ENCODE peak calls at places on chromosomes 6 and 20, in ten cellular contexts. One of them, this sample, is unnamed.

GRCh38 chr20:37329481-37330165 is 16.3 kb upstream of the SRC start:
- DNase-seq in CD8-positive, alpha-beta T cell: no peak
- DNase-seq in T-helper 1 cell: no peak
- DNase-seq in activated CD4-positive, CD25-positive, alpha-beta regulatory T cell: no peak
- DNase-seq in activated T-cell treated with anti-CD3 and anti-CD28 coated beads, Interleukin-2, amount 50 U/mL, for 4 hours: no peak
- DNase-seq in effector memory CD8-positive, alpha-beta T cell: no peak
- DNase-seq in HTR-8/SVneo: no peak
- DNase-seq in frontal cortex: no peak
- DNase-seq in psoas muscle: no peak
- DNase-seq in NCI-H1092 treated with DMSO at 0.1 percent for 48 hours: no peak
- DNase-seq in this sample: no peak

GRCh38 chr6:90194371-90194841 is 102.2 kb downstream of the BACH2 start:
- DNase-seq in frontal cortex: no peak
- DNase-seq in NCI-H1092 treated with DMSO at 0.1 percent for 48 hours: no peak
- DNase-seq in CD8-positive, alpha-beta T cell: no peak
- DNase-seq in psoas muscle: no peak
- DNase-seq in effector memory CD8-positive, alpha-beta T cell: no peak
- DNase-seq in activated T-cell treated with anti-CD3 and anti-CD28 coated beads, Interleukin-2, amount 50 U/mL, for 4 hours: no peak
- DNase-seq in activated CD4-positive, CD25-positive, alpha-beta regulatory T cell: no peak
- DNase-seq in HTR-8/SVneo: no peak
- DNase-seq in T-helper 1 cell: no peak
- DNase-seq in this sample: no peak

GRCh38 chr6:139336488-139336887 is 38.0 kb downstream of the CITED2 start:
- DNase-seq in T-helper 1 cell: no peak
- DNase-seq in psoas muscle: peak
- DNase-seq in NCI-H1092 treated with DMSO at 0.1 percent for 48 hours: peak
- DNase-seq in HTR-8/SVneo: no peak
- DNase-seq in CD8-positive, alpha-beta T cell: no peak
- DNase-seq in frontal cortex: no peak
- DNase-seq in activated CD4-positive, CD25-positive, alpha-beta regulatory T cell: no peak
- DNase-seq in effector memory CD8-positive, alpha-beta T cell: no peak
- DNase-seq in activated T-cell treated with anti-CD3 and anti-CD28 coated beads, Interleukin-2, amount 50 U/mL, for 4 hours: no peak
- DNase-seq in this sample: peak

GRCh38 chr6:168485804-168486203 is 44.8 kb downstream of the SMOC2 start:
- DNase-seq in psoas muscle: no peak
- DNase-seq in activated CD4-positive, CD25-positive, alpha-beta regulatory T cell: no peak
- DNase-seq in activated T-cell treated with anti-CD3 and anti-CD28 coated beads, Interleukin-2, amount 50 U/mL, for 4 hours: no peak
- DNase-seq in T-helper 1 cell: no peak
- DNase-seq in CD8-positive, alpha-beta T cell: no peak
- DNase-seq in effector memory CD8-positive, alpha-beta T cell: no peak
- DNase-seq in HTR-8/SVneo: no peak
- DNase-seq in frontal cortex: no peak
- DNase-seq in NCI-H1092 treated with DMSO at 0.1 percent for 48 hours: no peak
- DNase-seq in this sample: no peak

GRCh38 chr6:29831776-29832175 is 4.2 kb downstream of the HLA-G start:
- DNase-seq in NCI-H1092 treated with DMSO at 0.1 percent for 48 hours: no peak
- DNase-seq in activated CD4-positive, CD25-positive, alpha-beta regulatory T cell: no peak
- DNase-seq in activated T-cell treated with anti-CD3 and anti-CD28 coated beads, Interleukin-2, amount 50 U/mL, for 4 hours: no peak
- DNase-seq in psoas muscle: no peak
- DNase-seq in HTR-8/SVneo: no peak
- DNase-seq in frontal cortex: no peak
- DNase-seq in effector memory CD8-positive, alpha-beta T cell: no peak
- DNase-seq in CD8-positive, alpha-beta T cell: no peak
- DNase-seq in T-helper 1 cell: no peak
- DNase-seq in this sample: no peak

GRCh38 chr20:50774515-50774914 is 20.3 kb upstream of the BCAS4 start:
- DNase-seq in NCI-H1092 treated with DMSO at 0.1 percent for 48 hours: no peak
- DNase-seq in psoas muscle: no peak
- DNase-seq in CD8-positive, alpha-beta T cell: no peak
- DNase-seq in T-helper 1 cell: no peak
- DNase-seq in activated CD4-positive, CD25-positive, alpha-beta regulatory T cell: no peak
- DNase-seq in effector memory CD8-positive, alpha-beta T cell: no peak
- DNase-seq in activated T-cell treated with anti-CD3 and anti-CD28 coated beads, Interleukin-2, amount 50 U/mL, for 4 hours: no peak
- DNase-seq in HTR-8/SVneo: no peak
- DNase-seq in frontal cortex: no peak
- DNase-seq in this sample: no peak

GRCh38 chr6:150631982-150632642 is 32.4 kb downstream of the PLEKHG1 start:
- DNase-seq in T-helper 1 cell: no peak
- DNase-seq in NCI-H1092 treated with DMSO at 0.1 percent for 48 hours: no peak
- DNase-seq in effector memory CD8-positive, alpha-beta T cell: no peak
- DNase-seq in psoas muscle: no peak
- DNase-seq in frontal cortex: no peak
- DNase-seq in CD8-positive, alpha-beta T cell: no peak
- DNase-seq in activated T-cell treated with anti-CD3 and anti-CD28 coated beads, Interleukin-2, amount 50 U/mL, for 4 hours: no peak
- DNase-seq in HTR-8/SVneo: no peak
- DNase-seq in activated CD4-positive, CD25-positive, alpha-beta regulatory T cell: no peak
- DNase-seq in this sample: no peak

GRCh38 chr20:10861086-10861485 is 187.3 kb upstream of the JAG1 start:
- DNase-seq in activated T-cell treated with anti-CD3 and anti-CD28 coated beads, Interleukin-2, amount 50 U/mL, for 4 hours: no peak
- DNase-seq in T-helper 1 cell: no peak
- DNase-seq in effector memory CD8-positive, alpha-beta T cell: no peak
- DNase-seq in psoas muscle: no peak
- DNase-seq in CD8-positive, alpha-beta T cell: no peak
- DNase-seq in HTR-8/SVneo: no peak
- DNase-seq in activated CD4-positive, CD25-positive, alpha-beta regulatory T cell: no peak
- DNase-seq in frontal cortex: no peak
- DNase-seq in NCI-H1092 treated with DMSO at 0.1 percent for 48 hours: no peak
- DNase-seq in this sample: no peak

GRCh38 chr6:131443514-131443913 is 129.5 kb upstream of the ARG1 start:
- DNase-seq in HTR-8/SVneo: no peak
- DNase-seq in activated T-cell treated with anti-CD3 and anti-CD28 coated beads, Interleukin-2, amount 50 U/mL, for 4 hours: no peak
- DNase-seq in NCI-H1092 treated with DMSO at 0.1 percent for 48 hours: no peak
- DNase-seq in CD8-positive, alpha-beta T cell: peak
- DNase-seq in T-helper 1 cell: no peak
- DNase-seq in effector memory CD8-positive, alpha-beta T cell: no peak
- DNase-seq in frontal cortex: no peak
- DNase-seq in psoas muscle: no peak
- DNase-seq in activated CD4-positive, CD25-positive, alpha-beta regulatory T cell: no peak
- DNase-seq in this sample: no peak

GRCh38 chr6:139490482-139490881 is 116.0 kb upstream of the CITED2 start:
- DNase-seq in effector memory CD8-positive, alpha-beta T cell: peak
- DNase-seq in activated T-cell treated with anti-CD3 and anti-CD28 coated beads, Interleukin-2, amount 50 U/mL, for 4 hours: no peak
- DNase-seq in frontal cortex: no peak
- DNase-seq in activated CD4-positive, CD25-positive, alpha-beta regulatory T cell: no peak
- DNase-seq in CD8-positive, alpha-beta T cell: no peak
- DNase-seq in T-helper 1 cell: peak
- DNase-seq in HTR-8/SVneo: no peak
- DNase-seq in psoas muscle: no peak
- DNase-seq in NCI-H1092 treated with DMSO at 0.1 percent for 48 hours: no peak
- DNase-seq in this sample: peak

GRCh38 chr20:44219287-44219686 is 8.7 kb upstream of the OSER1 start:
- DNase-seq in T-helper 1 cell: no peak
- DNase-seq in HTR-8/SVneo: no peak
- DNase-seq in frontal cortex: no peak
- DNase-seq in psoas muscle: no peak
- DNase-seq in activated T-cell treated with anti-CD3 and anti-CD28 coated beads, Interleukin-2, amount 50 U/mL, for 4 hours: no peak
- DNase-seq in CD8-positive, alpha-beta T cell: peak
- DNase-seq in effector memory CD8-positive, alpha-beta T cell: no peak
- DNase-seq in activated CD4-positive, CD25-positive, alpha-beta regulatory T cell: no peak
- DNase-seq in NCI-H1092 treated with DMSO at 0.1 percent for 48 hours: no peak
- DNase-seq in this sample: no peak

GRCh38 chr6:53119772-53120409 is 28.8 kb downstream of the GCM1 start:
- DNase-seq in effector memory CD8-positive, alpha-beta T cell: no peak
- DNase-seq in HTR-8/SVneo: peak
- DNase-seq in psoas muscle: no peak
- DNase-seq in T-helper 1 cell: no peak
- DNase-seq in frontal cortex: no peak
- DNase-seq in NCI-H1092 treated with DMSO at 0.1 percent for 48 hours: peak
- DNase-seq in activated T-cell treated with anti-CD3 and anti-CD28 coated beads, Interleukin-2, amount 50 U/mL, for 4 hours: no peak
- DNase-seq in activated CD4-positive, CD25-positive, alpha-beta regulatory T cell: no peak
- DNase-seq in CD8-positive, alpha-beta T cell: no peak
- DNase-seq in this sample: peak

GRCh38 chr6:3844097-3844463 is 5.1 kb upstream of the FAM50B start:
- DNase-seq in T-helper 1 cell: no peak
- DNase-seq in effector memory CD8-positive, alpha-beta T cell: no peak
- DNase-seq in NCI-H1092 treated with DMSO at 0.1 percent for 48 hours: no peak
- DNase-seq in CD8-positive, alpha-beta T cell: no peak
- DNase-seq in activated T-cell treated with anti-CD3 and anti-CD28 coated beads, Interleukin-2, amount 50 U/mL, for 4 hours: no peak
- DNase-seq in frontal cortex: no peak
- DNase-seq in activated CD4-positive, CD25-positive, alpha-beta regulatory T cell: no peak
- DNase-seq in psoas muscle: no peak
- DNase-seq in HTR-8/SVneo: no peak
- DNase-seq in this sample: no peak

GRCh38 chr6:30163090-30163917 is at the start of gene TRIM15:
- DNase-seq in T-helper 1 cell: no peak
- DNase-seq in NCI-H1092 treated with DMSO at 0.1 percent for 48 hours: no peak
- DNase-seq in CD8-positive, alpha-beta T cell: no peak
- DNase-seq in HTR-8/SVneo: no peak
- DNase-seq in effector memory CD8-positive, alpha-beta T cell: no peak
- DNase-seq in frontal cortex: no peak
- DNase-seq in activated T-cell treated with anti-CD3 and anti-CD28 coated beads, Interleukin-2, amount 50 U/mL, for 4 hours: peak
- DNase-seq in psoas muscle: no peak
- DNase-seq in activated CD4-positive, CD25-positive, alpha-beta regulatory T cell: peak
- DNase-seq in this sample: no peak

GRCh38 chr6:4291453-4292403 is 156.4 kb upstream of the ECI2 start:
- DNase-seq in activated T-cell treated with anti-CD3 and anti-CD28 coated beads, Interleukin-2, amount 50 U/mL, for 4 hours: no peak
- DNase-seq in NCI-H1092 treated with DMSO at 0.1 percent for 48 hours: no peak
- DNase-seq in effector memory CD8-positive, alpha-beta T cell: no peak
- DNase-seq in CD8-positive, alpha-beta T cell: no peak
- DNase-seq in psoas muscle: no peak
- DNase-seq in activated CD4-positive, CD25-positive, alpha-beta regulatory T cell: no peak
- DNase-seq in T-helper 1 cell: no peak
- DNase-seq in HTR-8/SVneo: no peak
- DNase-seq in frontal cortex: no peak
- DNase-seq in this sample: peak

This sample was measured in dermis microvascular lymphatic vessel endothelial cell.